ENCODE peak calls at places on chromosome 12, in ten cellular contexts. M is activated CD8-positive, alpha-beta memory T cell treated with anti-CD3 and anti-CD28 coated beads, Interleukin-2, amount 50 U/mL, for 4 hours; A is activated CD4-positive, alpha-beta T cell treated with anti-CD3 and anti-CD28 coated beads, Interleukin-2, amount 10 ng/mL, durations not matched to agents 7 days and 5 days; J is CD4-positive, alpha-beta memory T cell; Q is H7; F is HL-60; D is stimulated activated CD4-positive, alpha-beta T cell treated with anti-CD3 and anti-CD28 coated beads, Interleukin-2, amount 100 ng/mL, for 48 hours; B is GM13977; R is astrocyte; H is activated T-cell treated with anti-CD3 and anti-CD28 coated beads for 48 hours. V is an unnamed sample.

GRCh38 chr12:56635539-56636117 is 5.5 kb upstream of the BAZ2A start:
- DNase-seq in M (peak), A (no peak), J (no peak), Q (peak), F (no peak), D (peak), B (peak), R (no peak), H (no peak), V (peak)

GRCh38 chr12:129827102-129827873 is 76.5 kb downstream of the TMEM132D start:
- DNase-seq in M (no peak), A (no peak), J (no peak), Q (no peak), F (no peak), D (no peak), B (no peak), R (no peak), H (no peak), V (no peak)

GRCh38 chr12:15035185-15035584 is 62.3 kb downstream of the PDE6H start:
- DNase-seq in M (no peak), A (no peak), J (no peak), Q (no peak), F (no peak), D (no peak), B (no peak), R (no peak), H (no peak), V (no peak)

GRCh38 chr12:116916122-116916521 is 5.4 kb downstream of the FBXW8 start:
- DNase-seq in M (no peak), A (no peak), J (no peak), Q (no peak), F (no peak), D (no peak), B (no peak), R (peak), H (no peak), V (no peak)

GRCh38 chr12:132451172-132451835 is 38.6 kb upstream of the FBRSL1 start:
- DNase-seq in M (no peak), A (no peak), J (no peak), Q (no peak), F (no peak), D (no peak), B (peak), R (no peak), H (no peak), V (no peak)

GRCh38 chr12:51424662-51425539 is at the start of gene SLC4A8:
- DNase-seq in M (peak), A (peak), J (peak), Q (peak), F (peak), D (peak), B (peak), R (peak), H (peak), V (peak)

GRCh38 chr12:88566430-88566829 is 13.8 kb downstream of the KITLG start:
- DNase-seq in M (no peak), A (no peak), J (no peak), Q (no peak), F (no peak), D (no peak), B (no peak), R (peak), H (no peak), V (no peak)

GRCh38 chr12:122087431-122088180 is 9.1 kb downstream of the MLXIP start:
- DNase-seq in M (no peak), A (no peak), J (no peak), Q (no peak), F (no peak), D (no peak), B (no peak), R (no peak), H (no peak), V (no peak)

GRCh38 chr12:68451261-68452091 is 119.3 kb upstream of the MDM1 start:
- DNase-seq in M (no peak), A (peak), J (peak), Q (no peak), F (peak), D (peak), B (peak), R (peak), H (peak), V (peak)

GRCh38 chr12:6827437-6827894 is 741 bp upstream of the P3H3 start:
- DNase-seq in M (peak), A (peak), J (peak), Q (peak), F (peak), D (peak), B (peak), R (peak), H (peak), V (peak)